ENCODE peak calls at places on chromosomes 1 and 21, in seven cellular contexts. G, P, Q, W, B, D and C are unnamed samples.

GRCh38 chr1:9203623-9204022 is 31.0 kb upstream of the H6PD start:
- DNase-seq in G (no peak), P (no peak), Q (no peak), W (no peak), B (no peak), D (no peak), C (no peak)

GRCh38 chr1:211925016-211925415 is 94.5 kb upstream of the LPGAT1 start:
- DNase-seq in G (peak; percentile 39), P (no peak), Q (no peak), W (no peak), B (no peak), D (no peak), C (no peak)

GRCh38 chr21:44760376-44760775 is 41.2 kb downstream of the UBE2G2 start:
- DNase-seq in G (no peak), P (peak; percentile 6), Q (no peak), W (no peak), B (no peak), D (no peak), C (no peak)

GRCh38 chr1:61054636-61055035 is 27.7 kb upstream of the NFIA start:
- DNase-seq in G (no peak), P (no peak), Q (no peak), W (no peak), B (no peak), D (no peak), C (no peak)

GRCh38 chr1:205013683-205014367 is 29.2 kb upstream of the CNTN2 start:
- DNase-seq in G (no peak), P (no peak), Q (no peak), W (peak; percentile 41), B (peak; percentile 71), D (peak; percentile 43), C (peak; percentile 57)

GRCh38 chr21:36918291-36918690 is 48.2 kb downstream of the HLCS start:
- DNase-seq in G (peak; percentile 15), P (no peak), Q (no peak), W (no peak), B (no peak), D (no peak), C (no peak)

GRCh38 chr1:235503333-235504121 is 725 bp downstream of the B3GALNT2 start:
- DNase-seq in G (peak; percentile 73), P (peak; percentile 77), Q (peak; percentile 84), W (peak; percentile 41), B (no peak), D (peak; percentile 39), C (peak; percentile 62)

GRCh38 chr1:231065510-231066241 is 25.6 kb upstream of the FAM89A start:
- DNase-seq in G (no peak), P (no peak), Q (no peak), W (no peak), B (no peak), D (no peak), C (peak; percentile 27)

GRCh38 chr1:240111558-240111957 is 19.9 kb downstream of the FMN2 start:
- DNase-seq in G (no peak), P (no peak), Q (no peak), W (no peak), B (no peak), D (no peak), C (no peak)

GRCh38 chr1:39720094-39720999 is 18.3 kb upstream of the PPIE start:
- DNase-seq in G (peak; percentile 72), P (peak; percentile 25), Q (no peak), W (peak; percentile 60), B (no peak), D (peak; percentile 26), C (peak; percentile 83)

GRCh38 chr1:39195166-39196111 is 9.1 kb upstream of the MACF1 start:
- DNase-seq in G (peak; percentile 68), P (no peak), Q (no peak), W (peak; percentile 58), B (no peak), D (peak; percentile 82), C (peak; percentile 56)

GRCh38 chr1:234369784-234370183 is 3.5 kb upstream of the COA6 start:
- DNase-seq in G (peak; percentile 48), P (no peak), Q (no peak), W (no peak), B (no peak), D (no peak), C (peak; percentile 37)

GRCh38 chr1:163697137-163697536 is 375.4 kb downstream of the NUF2 start:
- DNase-seq in G (no peak), P (no peak), Q (no peak), W (no peak), B (no peak), D (no peak), C (no peak)

GRCh38 chr1:53992085-53992874 is 25.7 kb downstream of the LDLRAD1 start:
- DNase-seq in G (peak; percentile 35), P (peak; percentile 39), Q (no peak), W (no peak), B (no peak), D (no peak), C (peak; percentile 7)

GRCh38 chr1:35835398-35835797 is 27.6 kb downstream of the AGO4 start:
- DNase-seq in G (no peak), P (no peak), Q (no peak), W (no peak), B (no peak), D (no peak), C (no peak)

GRCh38 chr1:165645654-165646366 is 14.8 kb downstream of the MGST3 start:
- DNase-seq in G (peak; percentile 24), P (no peak), Q (no peak), W (no peak), B (no peak), D (no peak), C (peak; percentile 27)

GRCh38 chr1:245336149-245336983 is 181.6 kb downstream of the KIF26B start:
- DNase-seq in G (no peak), P (no peak), Q (no peak), W (no peak), B (no peak), D (peak; percentile 15), C (no peak)

GRCh38 chr1:25958475-25958874 is 39.4 kb downstream of the PAFAH2 start:
- DNase-seq in G (peak; percentile 82), P (no peak), Q (no peak), W (peak; percentile 90), B (no peak), D (peak; percentile 82), C (peak; percentile 37)

GRCh38 chr1:62286778-62287224 is 32.4 kb downstream of the KANK4 start:
- DNase-seq in G (no peak), P (peak; percentile 24), Q (no peak), W (no peak), B (no peak), D (no peak), C (no peak)

GRCh38 chr1:94819945-94820746 is at the start of gene SLC44A3:
- DNase-seq in G (peak; percentile 60), P (peak; percentile 67), Q (peak; percentile 87), W (peak; percentile 39), B (peak; percentile 43), D (peak; percentile 51), C (peak; percentile 30)
- TF ChIP-seq CTCF in G (peak; percentile 11), P (peak; percentile 44), Q (no peak), W (no peak), B (peak; percentile 47), D (no peak), C (peak; percentile 37)

GRCh38 chr1:183807549-183808168 is 2.7 kb downstream of the RGL1 start:
- DNase-seq in G (peak; percentile 81), P (no peak), Q (no peak), W (peak; percentile 72), B (no peak), D (peak; percentile 85), C (peak; percentile 66)
- H3K4me3 ChIP-seq in G (peak overlapping the region; percentile 90), P (no peak overlapping the region), Q (no peak overlapping the region), W (no peak overlapping the region), B (no peak overlapping the region), D (no peak overlapping the region), C (peak overlapping the region; percentile 83)

DNA sequence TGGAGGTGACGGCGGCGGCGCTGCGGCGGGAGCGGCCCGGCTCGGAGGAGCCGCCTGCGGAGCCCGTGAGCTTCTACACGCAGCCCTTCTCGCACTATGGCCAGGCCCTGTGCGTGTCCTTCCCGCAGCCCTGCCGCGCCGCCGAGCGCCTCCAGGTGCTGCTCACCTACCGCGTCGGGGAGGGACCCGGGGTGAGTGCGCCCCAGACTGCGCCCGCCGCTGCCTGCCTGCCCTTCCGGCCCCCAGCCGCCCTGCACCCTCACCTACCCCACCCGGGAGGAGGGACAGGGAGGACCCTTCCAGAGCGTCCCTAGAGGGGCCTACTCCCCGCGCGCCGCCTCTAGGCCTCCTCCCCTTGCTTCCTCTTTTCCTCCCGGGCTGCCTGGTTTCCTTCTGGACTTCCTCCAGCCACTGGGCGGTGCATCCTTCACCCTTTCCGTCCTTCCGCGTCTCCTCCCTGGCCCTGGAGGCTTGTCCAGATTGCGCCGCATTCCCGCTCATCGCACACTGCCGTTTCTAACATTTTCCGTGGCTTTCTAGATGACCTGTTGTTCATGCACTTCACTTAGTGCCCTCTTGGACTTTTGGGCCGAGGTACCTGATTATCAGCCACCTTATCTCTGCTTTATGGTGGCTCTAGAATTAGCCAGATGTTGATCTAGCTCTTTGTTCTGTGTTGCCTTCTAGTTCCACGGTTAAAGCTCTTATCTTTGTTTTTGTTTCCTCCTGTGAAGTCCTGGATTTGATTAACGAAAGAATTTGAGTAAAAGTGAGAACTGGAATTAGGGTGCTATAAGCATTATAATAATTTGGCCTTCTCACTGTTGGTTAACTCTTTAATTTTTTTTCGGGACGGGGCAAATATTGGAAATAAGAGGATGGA is 716 bp downstream of the RNPEP start:
- DNase-seq in G (peak; percentile 93), P (peak; percentile 93), Q (peak; percentile 87), W (peak; percentile 78), B (peak; percentile 80), D (peak; percentile 69), C (peak; percentile 81)
- TF ChIP-seq CTCF in G (peak; percentile 16), P (peak; percentile 43), Q (no peak), W (no peak), B (peak; percentile 27), D (no peak), C (peak; percentile 2)

GRCh38 chr1:200041337-200042118 is 14.0 kb downstream of the NR5A2 start:
- DNase-seq in G (peak; percentile 8), P (no peak), Q (peak; percentile 52), W (no peak), B (no peak), D (no peak), C (no peak)
- H3K4me3 ChIP-seq in G (no peak overlapping the region), P (no peak overlapping the region), Q (peak overlapping the region; percentile 55), W (peak overlapping the region; percentile 67), B (no peak overlapping the region), D (no peak overlapping the region), C (no peak overlapping the region)